ENCODE peak calls at places on chromosomes 3 and 15, in four cellular contexts. One of them, this sample, is unnamed.

GRCh38 chr3:170330366-170330765 is 27.1 kb upstream of the SKIL start:
- DNase-seq in ELR: peak
- DNase-seq in lower leg skin: no peak
- DNase-seq in NCI-H2081: no peak
- DNase-seq in this sample: no peak

GRCh38 chr3:73448761-73449290 is 175.9 kb downstream of the PDZRN3 start:
- DNase-seq in NCI-H2081: no peak
- DNase-seq in lower leg skin: no peak
- DNase-seq in ELR: no peak
- DNase-seq in this sample: no peak

GRCh38 chr3:169644750-169645149 is 18.8 kb downstream of the MECOM start:
- DNase-seq in lower leg skin: no peak
- DNase-seq in ELR: no peak
- DNase-seq in NCI-H2081: no peak
- DNase-seq in this sample: no peak

GRCh38 chr15:79811406-79812405 is 85.1 kb downstream of the MTHFS start:
- DNase-seq in NCI-H2081: no peak
- DNase-seq in ELR: no peak
- DNase-seq in lower leg skin: peak
- DNase-seq in this sample: peak

GRCh38 chr3:24242012-24242698 is 252.5 kb downstream of the THRB start:
- DNase-seq in lower leg skin: no peak
- DNase-seq in NCI-H2081: peak
- DNase-seq in ELR: peak
- DNase-seq in this sample: no peak

GRCh38 chr3:17195192-17195611 is 310.4 kb downstream of the PLCL2 start:
- DNase-seq in lower leg skin: no peak
- DNase-seq in ELR: no peak
- DNase-seq in NCI-H2081: peak
- DNase-seq in this sample: no peak

GRCh38 chr15:68418611-68419161 is 13.3 kb downstream of the ITGA11 start:
- DNase-seq in lower leg skin: peak
- DNase-seq in NCI-H2081: peak
- DNase-seq in ELR: peak
- DNase-seq in this sample: no peak

GRCh38 chr15:85289677-85290365 is 90.6 kb upstream of the AKAP13 start:
- DNase-seq in NCI-H2081: peak
- DNase-seq in lower leg skin: no peak
- DNase-seq in ELR: peak
- DNase-seq in this sample: peak

GRCh38 chr15:70024521-70024920 is 73.2 kb downstream of the TLE3 start:
- DNase-seq in lower leg skin: no peak
- DNase-seq in NCI-H2081: no peak
- DNase-seq in ELR: no peak
- DNase-seq in this sample: no peak